ENCODE peak calls at places on chromosome 11, in four cellular contexts. One of them, this sample, is unnamed.

GRCh38 chr11:75734491-75735180 is 17.0 kb downstream of the MOGAT2 start:
- DNase-seq in Right ventricle myocardium superior: no peak
- DNase-seq in GM12864: no peak
- DNase-seq in HTR-8/SVneo: no peak
- DNase-seq in this sample: no peak

GRCh38 chr11:8263109-8263768 is 439 bp downstream of the LMO1 start:
- DNase-seq in Right ventricle myocardium superior: no peak
- DNase-seq in GM12864: no peak
- DNase-seq in HTR-8/SVneo: no peak
- DNase-seq in this sample: no peak

GRCh38 chr11:122120096-122120495 is 4.1 kb upstream of the BLID start:
- DNase-seq in GM12864: no peak
- DNase-seq in Right ventricle myocardium superior: no peak
- DNase-seq in HTR-8/SVneo: no peak
- DNase-seq in this sample: no peak

GRCh38 chr11:116202922-116203321 is 569.9 kb downstream of the BUD13 start:
- DNase-seq in HTR-8/SVneo: no peak
- DNase-seq in Right ventricle myocardium superior: no peak
- DNase-seq in GM12864: no peak
- DNase-seq in this sample: no peak

GRCh38 chr11:134725939-134726639 is 314.0 kb upstream of the B3GAT1 start:
- DNase-seq in HTR-8/SVneo: no peak
- DNase-seq in GM12864: no peak
- DNase-seq in Right ventricle myocardium superior: no peak
- DNase-seq in this sample: peak

GRCh38 chr11:64469288-64469687 is 110.3 kb downstream of the RPS6KA4 start:
- DNase-seq in HTR-8/SVneo: no peak
- DNase-seq in Right ventricle myocardium superior: no peak
- DNase-seq in GM12864: no peak
- DNase-seq in this sample: no peak

GRCh38 chr11:44443836-44444769 is 121.4 kb upstream of the CD82 start:
- DNase-seq in HTR-8/SVneo: no peak
- DNase-seq in GM12864: no peak
- DNase-seq in Right ventricle myocardium superior: no peak
- DNase-seq in this sample: no peak

GRCh38 chr11:111231836-111232235 is 13.7 kb upstream of the POU2AF2 start:
- DNase-seq in Right ventricle myocardium superior: no peak
- DNase-seq in GM12864: no peak
- DNase-seq in HTR-8/SVneo: no peak
- DNase-seq in this sample: no peak

GRCh38 chr11:123111465-123111864 is 49.5 kb upstream of the HSPA8 start:
- DNase-seq in GM12864: no peak
- DNase-seq in Right ventricle myocardium superior: no peak
- DNase-seq in HTR-8/SVneo: peak
- DNase-seq in this sample: peak

GRCh38 chr11:87306260-87306861 is 268.6 kb downstream of the TMEM135 start:
- DNase-seq in Right ventricle myocardium superior: no peak
- DNase-seq in HTR-8/SVneo: no peak
- DNase-seq in GM12864: no peak
- DNase-seq in this sample: no peak

GRCh38 chr11:45846174-45846675 is 1.1 kb upstream of the CRY2 start:
- DNase-seq in GM12864: no peak
- DNase-seq in Right ventricle myocardium superior: no peak
- DNase-seq in HTR-8/SVneo: no peak
- DNase-seq in this sample: no peak

GRCh38 chr11:59172345-59173079 is 580 bp downstream of the DTX4 start:
- DNase-seq in HTR-8/SVneo: no peak
- DNase-seq in Right ventricle myocardium superior: no peak
- DNase-seq in GM12864: peak
- DNase-seq in this sample: no peak

GRCh38 chr11:101296896-101297295 is 167.3 kb upstream of the PGR start:
- DNase-seq in Right ventricle myocardium superior: no peak
- DNase-seq in HTR-8/SVneo: no peak
- DNase-seq in GM12864: no peak
- DNase-seq in this sample: no peak

GRCh38 chr11:9693801-9694553 is 30.1 kb downstream of the SWAP70 start:
- DNase-seq in HTR-8/SVneo: no peak
- DNase-seq in Right ventricle myocardium superior: no peak
- DNase-seq in GM12864: no peak
- DNase-seq in this sample: no peak

GRCh38 chr11:113533425-113533698 is 58.2 kb upstream of the DRD2 start:
- DNase-seq in HTR-8/SVneo: no peak
- DNase-seq in GM12864: no peak
- DNase-seq in Right ventricle myocardium superior: no peak
- DNase-seq in this sample: no peak

GRCh38 chr11:73755670-73756069 is 5.2 kb downstream of the RAB6A start:
- DNase-seq in Right ventricle myocardium superior: no peak
- DNase-seq in GM12864: no peak
- DNase-seq in HTR-8/SVneo: no peak
- DNase-seq in this sample: no peak

GRCh38 chr11:87150936-87151335 is 113.2 kb downstream of the TMEM135 start:
- DNase-seq in HTR-8/SVneo: no peak
- DNase-seq in GM12864: no peak
- DNase-seq in Right ventricle myocardium superior: no peak
- DNase-seq in this sample: no peak

GRCh38 chr11:132605794-132606570 is 926.3 kb downstream of the OPCML start:
- DNase-seq in GM12864: no peak
- DNase-seq in HTR-8/SVneo: no peak
- DNase-seq in Right ventricle myocardium superior: no peak
- DNase-seq in this sample: no peak

GRCh38 chr11:12154871-12155668 is 44.7 kb downstream of the MICAL2 start:
- DNase-seq in HTR-8/SVneo: no peak
- DNase-seq in GM12864: no peak
- DNase-seq in Right ventricle myocardium superior: no peak
- DNase-seq in this sample: no peak

GRCh38 chr11:90257158-90257525 is 34.3 kb upstream of the CHORDC1 start:
- DNase-seq in Right ventricle myocardium superior: no peak
- DNase-seq in HTR-8/SVneo: no peak
- DNase-seq in GM12864: no peak
- DNase-seq in this sample: no peak

GRCh38 chr11:133964946-133965632 is 8.3 kb upstream of the IGSF9B start:
- DNase-seq in HTR-8/SVneo: peak
- DNase-seq in GM12864: no peak
- DNase-seq in Right ventricle myocardium superior: no peak
- DNase-seq in this sample: peak

GRCh38 chr11:86570020-86570419 is 102.4 kb downstream of the ME3 start:
- DNase-seq in Right ventricle myocardium superior: no peak
- DNase-seq in HTR-8/SVneo: peak
- DNase-seq in GM12864: no peak
- DNase-seq in this sample: no peak

GRCh38 chr11:15629690-15630321 is 515.1 kb downstream of the INSC start:
- DNase-seq in HTR-8/SVneo: no peak
- DNase-seq in Right ventricle myocardium superior: peak
- DNase-seq in GM12864: no peak
- DNase-seq in this sample: peak

GRCh38 chr11:119584193-119585037 is 144.6 kb downstream of the NECTIN1 start:
- DNase-seq in Right ventricle myocardium superior: peak
- DNase-seq in HTR-8/SVneo: peak
- DNase-seq in GM12864: no peak
- DNase-seq in this sample: no peak

GRCh38 chr11:124415356-124415923 is 9.2 kb downstream of the OR8B4 start:
- DNase-seq in Right ventricle myocardium superior: no peak
- DNase-seq in HTR-8/SVneo: peak
- DNase-seq in GM12864: peak
- DNase-seq in this sample: peak

GRCh38 chr11:118485273-118485672 is 42.0 kb upstream of the TTC36 start:
- DNase-seq in Right ventricle myocardium superior: no peak
- DNase-seq in GM12864: no peak
- DNase-seq in HTR-8/SVneo: no peak
- DNase-seq in this sample: peak

GRCh38 chr11:48148749-48149148 is 67.9 kb upstream of the OR4B1 start:
- DNase-seq in HTR-8/SVneo: no peak
- DNase-seq in GM12864: no peak
- DNase-seq in Right ventricle myocardium superior: no peak
- DNase-seq in this sample: no peak

GRCh38 chr11:25734592-25735211 is 597.2 kb upstream of the ANO3 start:
- DNase-seq in HTR-8/SVneo: peak
- DNase-seq in Right ventricle myocardium superior: no peak
- DNase-seq in GM12864: no peak
- DNase-seq in this sample: no peak

This sample was measured in A549.